ENCODE peak calls at places on chromosome 19, in nine cellular contexts. One of them, this sample, is unnamed.

GRCh38 chr19:33767898-33768413 is 28.7 kb upstream of the KCTD15 start:
- DNase-seq in Calu3: peak; percentile 52
- DNase-seq in fibroblast of mammary gland: peak; percentile 10
- DNase-seq in cardiac fibroblast: peak; percentile 24
- DNase-seq in H1: peak; percentile 44
- DNase-seq in heart right ventricle: no peak
- DNase-seq in mesothelial cell of epicardium: peak; percentile 78
- DNase-seq in neural crest cell: peak; percentile 81
- DNase-seq in fibroblast of lung: peak; percentile 17
- DNase-seq in this sample: no peak

GRCh38 chr19:1730157-1730556 is 23.1 kb upstream of the ONECUT3 start:
- DNase-seq in fibroblast of mammary gland: no peak
- DNase-seq in Calu3: no peak
- DNase-seq in neural crest cell: no peak
- DNase-seq in fibroblast of lung: no peak
- DNase-seq in H1: no peak
- DNase-seq in mesothelial cell of epicardium: no peak
- DNase-seq in cardiac fibroblast: no peak
- DNase-seq in heart right ventricle: no peak
- DNase-seq in this sample: no peak

GRCh38 chr19:35000647-35001501 is 751 bp downstream of the GRAMD1A start:
- DNase-seq in mesothelial cell of epicardium: no peak
- DNase-seq in fibroblast of mammary gland: peak; percentile 40
- DNase-seq in heart right ventricle: peak; percentile 34
- DNase-seq in cardiac fibroblast: peak; percentile 52
- DNase-seq in H1: peak; percentile 34
- DNase-seq in neural crest cell: no peak
- DNase-seq in fibroblast of lung: peak; percentile 61
- DNase-seq in Calu3: peak; percentile 24
- DNase-seq in this sample: peak; percentile 27

GRCh38 chr19:42473686-42474085 is 30.9 kb upstream of the CXCL17 start:
- DNase-seq in fibroblast of lung: no peak
- DNase-seq in H1: no peak
- DNase-seq in fibroblast of mammary gland: no peak
- DNase-seq in heart right ventricle: no peak
- DNase-seq in Calu3: no peak
- DNase-seq in mesothelial cell of epicardium: no peak
- DNase-seq in neural crest cell: no peak
- DNase-seq in cardiac fibroblast: no peak
- DNase-seq in this sample: no peak

GRCh38 chr19:3658004-3658822 is 31.6 kb upstream of the CACTIN start:
- DNase-seq in neural crest cell: no peak
- DNase-seq in fibroblast of mammary gland: no peak
- DNase-seq in mesothelial cell of epicardium: no peak
- DNase-seq in H1: no peak
- DNase-seq in fibroblast of lung: no peak
- DNase-seq in cardiac fibroblast: no peak
- DNase-seq in Calu3: no peak
- DNase-seq in heart right ventricle: peak; percentile 54
- DNase-seq in this sample: no peak

GRCh38 chr19:18500376-18500775 is 21.5 kb downstream of the ELL start:
- DNase-seq in heart right ventricle: peak; percentile 48
- DNase-seq in mesothelial cell of epicardium: no peak
- DNase-seq in Calu3: no peak
- DNase-seq in fibroblast of lung: no peak
- DNase-seq in fibroblast of mammary gland: no peak
- DNase-seq in cardiac fibroblast: peak; percentile 35
- DNase-seq in H1: no peak
- DNase-seq in neural crest cell: no peak
- DNase-seq in this sample: no peak

GRCh38 chr19:3697094-3697493 is 3.2 kb downstream of the PIP5K1C start:
- DNase-seq in Calu3: no peak
- DNase-seq in fibroblast of mammary gland: no peak
- DNase-seq in mesothelial cell of epicardium: no peak
- DNase-seq in fibroblast of lung: no peak
- DNase-seq in H1: no peak
- DNase-seq in neural crest cell: no peak
- DNase-seq in cardiac fibroblast: no peak
- DNase-seq in heart right ventricle: no peak
- DNase-seq in this sample: no peak

GRCh38 chr19:19201697-19202630 is 1.2 kb downstream of the NR2C2AP start:
- DNase-seq in Calu3: no peak
- DNase-seq in fibroblast of mammary gland: no peak
- DNase-seq in heart right ventricle: no peak
- DNase-seq in neural crest cell: no peak
- DNase-seq in cardiac fibroblast: no peak
- DNase-seq in fibroblast of lung: no peak
- DNase-seq in H1: no peak
- DNase-seq in mesothelial cell of epicardium: no peak
- DNase-seq in this sample: no peak

GRCh38 chr19:7382694-7383093 is 34.0 kb downstream of the ARHGEF18 start:
- DNase-seq in cardiac fibroblast: no peak
- DNase-seq in heart right ventricle: no peak
- DNase-seq in Calu3: no peak
- DNase-seq in neural crest cell: no peak
- DNase-seq in H1: no peak
- DNase-seq in fibroblast of mammary gland: no peak
- DNase-seq in mesothelial cell of epicardium: no peak
- DNase-seq in fibroblast of lung: no peak
- DNase-seq in this sample: no peak
- TF ChIP-seq CTCF in cardiac fibroblast: no peak
- TF ChIP-seq CTCF in heart right ventricle: no peak
- TF ChIP-seq CTCF in Calu3: no peak
- TF ChIP-seq CTCF in neural crest cell: no peak
- TF ChIP-seq CTCF in H1: peak; percentile 16
- TF ChIP-seq CTCF in fibroblast of mammary gland: no peak
- TF ChIP-seq CTCF in mesothelial cell of epicardium: no peak
- TF ChIP-seq CTCF in fibroblast of lung: no peak
- TF ChIP-seq CTCF in this sample: no peak

GRCh38 chr19:36488118-36488815 is 1.1 kb downstream of the ZNF566 start:
- DNase-seq in H1: no peak
- DNase-seq in fibroblast of mammary gland: no peak
- DNase-seq in fibroblast of lung: peak; percentile 45
- DNase-seq in mesothelial cell of epicardium: no peak
- DNase-seq in heart right ventricle: no peak
- DNase-seq in cardiac fibroblast: no peak
- DNase-seq in neural crest cell: no peak
- DNase-seq in Calu3: no peak
- DNase-seq in this sample: no peak

GRCh38 chr19:36488816-36489138 is 584 bp downstream of the ZNF566 start:
- DNase-seq in Calu3: peak; percentile 34
- DNase-seq in fibroblast of lung: no peak
- DNase-seq in fibroblast of mammary gland: peak; percentile 6
- DNase-seq in mesothelial cell of epicardium: no peak
- DNase-seq in cardiac fibroblast: peak; percentile 3
- DNase-seq in neural crest cell: no peak
- DNase-seq in heart right ventricle: no peak
- DNase-seq in H1: no peak
- DNase-seq in this sample: no peak

GRCh38 chr19:36483653-36484052 is 5.7 kb downstream of the ZNF566 start:
- DNase-seq in heart right ventricle: no peak
- DNase-seq in H1: no peak
- DNase-seq in neural crest cell: no peak
- DNase-seq in fibroblast of lung: no peak
- DNase-seq in cardiac fibroblast: no peak
- DNase-seq in fibroblast of mammary gland: no peak
- DNase-seq in Calu3: no peak
- DNase-seq in mesothelial cell of epicardium: no peak
- DNase-seq in this sample: no peak

GRCh38 chr19:36489920-36490415 is 607 bp upstream of the ZNF566 start:
- DNase-seq in neural crest cell: peak; percentile 70
- DNase-seq in cardiac fibroblast: peak; percentile 97
- DNase-seq in H1: peak; percentile 93
- DNase-seq in fibroblast of lung: peak; percentile 96
- DNase-seq in mesothelial cell of epicardium: no peak
- DNase-seq in fibroblast of mammary gland: peak; percentile 90
- DNase-seq in heart right ventricle: peak; percentile 78
- DNase-seq in Calu3: peak; percentile 76
- DNase-seq in this sample: peak; percentile 63

DNA sequence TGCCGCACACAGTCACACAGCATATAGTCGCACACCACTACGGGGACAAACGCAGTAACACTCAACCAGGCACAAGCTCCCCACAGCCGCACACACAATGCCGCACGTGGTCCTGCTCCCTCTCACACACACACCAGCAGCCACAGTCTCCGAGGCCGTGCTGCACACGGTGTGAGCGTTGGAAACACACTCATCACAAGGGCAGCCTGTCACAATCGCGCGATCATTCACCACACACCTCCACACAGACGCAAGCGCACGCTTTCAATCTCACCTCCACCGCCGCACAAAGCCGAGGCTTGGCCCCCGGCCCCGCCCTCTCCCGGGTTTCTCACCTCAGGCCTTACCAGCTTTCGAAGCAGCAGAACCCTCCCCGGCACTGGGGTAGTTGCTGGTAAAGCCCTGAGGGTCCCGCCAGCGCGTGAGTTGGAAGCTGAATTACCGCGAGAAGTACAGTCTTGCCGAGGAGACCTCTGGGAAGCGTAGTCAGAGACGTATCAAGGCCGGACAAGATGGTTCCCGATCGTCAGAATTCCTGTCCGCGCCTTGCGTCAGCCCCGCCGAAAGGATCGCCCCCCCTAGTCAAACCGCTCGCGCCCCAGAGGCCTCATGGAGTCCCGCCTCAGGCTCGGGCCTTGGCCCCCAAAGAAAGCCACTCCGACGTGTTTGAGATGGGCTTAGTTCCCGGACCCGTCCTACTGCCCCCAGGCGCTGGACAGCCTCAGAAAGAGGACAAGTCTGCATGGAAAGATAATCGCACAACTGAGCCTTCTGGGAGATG is at the start of gene ZNF566:
- DNase-seq in heart right ventricle: peak; percentile 86
- DNase-seq in fibroblast of mammary gland: peak; percentile 96
- DNase-seq in cardiac fibroblast: peak; percentile 98
- DNase-seq in Calu3: peak; percentile 95
- DNase-seq in H1: peak; percentile 98
- DNase-seq in fibroblast of lung: peak; percentile 97
- DNase-seq in neural crest cell: peak; percentile 82
- DNase-seq in mesothelial cell of epicardium: peak; percentile 84
- DNase-seq in this sample: peak; percentile 84
- TF ChIP-seq CTCF in heart right ventricle: no peak
- TF ChIP-seq CTCF in fibroblast of mammary gland: no peak
- TF ChIP-seq CTCF in cardiac fibroblast: no peak
- TF ChIP-seq CTCF in Calu3: no peak
- TF ChIP-seq CTCF in H1: no peak
- TF ChIP-seq CTCF in fibroblast of lung: no peak
- TF ChIP-seq CTCF in neural crest cell: no peak
- TF ChIP-seq CTCF in mesothelial cell of epicardium: no peak
- TF ChIP-seq CTCF in this sample: no peak

GRCh38 chr19:30153326-30154210 is 211.5 kb downstream of the URI1 start:
- DNase-seq in cardiac fibroblast: no peak
- DNase-seq in heart right ventricle: no peak
- DNase-seq in Calu3: no peak
- DNase-seq in fibroblast of lung: no peak
- DNase-seq in mesothelial cell of epicardium: no peak
- DNase-seq in neural crest cell: no peak
- DNase-seq in H1: no peak
- DNase-seq in fibroblast of mammary gland: no peak
- DNase-seq in this sample: no peak
- TF ChIP-seq CTCF in cardiac fibroblast: no peak
- TF ChIP-seq CTCF in heart right ventricle: no peak
- TF ChIP-seq CTCF in Calu3: no peak
- TF ChIP-seq CTCF in fibroblast of lung: no peak
- TF ChIP-seq CTCF in mesothelial cell of epicardium: no peak
- TF ChIP-seq CTCF in neural crest cell: no peak
- TF ChIP-seq CTCF in H1: no peak
- TF ChIP-seq CTCF in fibroblast of mammary gland: no peak
- TF ChIP-seq CTCF in this sample: no peak

GRCh38 chr19:39197808-39198207 is 1.0 kb downstream of the NCCRP1 start:
- DNase-seq in mesothelial cell of epicardium: no peak
- DNase-seq in heart right ventricle: no peak
- DNase-seq in Calu3: no peak
- DNase-seq in H1: no peak
- DNase-seq in neural crest cell: no peak
- DNase-seq in fibroblast of lung: no peak
- DNase-seq in fibroblast of mammary gland: no peak
- DNase-seq in cardiac fibroblast: no peak
- DNase-seq in this sample: no peak
- TF ChIP-seq CTCF in mesothelial cell of epicardium: no peak
- TF ChIP-seq CTCF in heart right ventricle: no peak
- TF ChIP-seq CTCF in Calu3: no peak
- TF ChIP-seq CTCF in H1: peak; percentile 55
- TF ChIP-seq CTCF in neural crest cell: no peak
- TF ChIP-seq CTCF in fibroblast of lung: no peak
- TF ChIP-seq CTCF in fibroblast of mammary gland: peak; percentile 2
- TF ChIP-seq CTCF in cardiac fibroblast: no peak
- TF ChIP-seq CTCF in this sample: no peak

GRCh38 chr19:29737461-29738000 is 22.5 kb upstream of the C19orf12 start:
- DNase-seq in H1: no peak
- DNase-seq in fibroblast of lung: no peak
- DNase-seq in cardiac fibroblast: no peak
- DNase-seq in heart right ventricle: no peak
- DNase-seq in neural crest cell: no peak
- DNase-seq in fibroblast of mammary gland: no peak
- DNase-seq in mesothelial cell of epicardium: no peak
- DNase-seq in Calu3: no peak
- DNase-seq in this sample: no peak

GRCh38 chr19:29731331-29731850 is 16.3 kb upstream of the C19orf12 start:
- DNase-seq in H1: no peak
- DNase-seq in cardiac fibroblast: no peak
- DNase-seq in fibroblast of mammary gland: no peak
- DNase-seq in fibroblast of lung: no peak
- DNase-seq in Calu3: no peak
- DNase-seq in mesothelial cell of epicardium: no peak
- DNase-seq in neural crest cell: no peak
- DNase-seq in heart right ventricle: no peak
- DNase-seq in this sample: no peak

GRCh38 chr19:29741226-29741625 is 26.2 kb upstream of the C19orf12 start:
- DNase-seq in mesothelial cell of epicardium: no peak
- DNase-seq in heart right ventricle: no peak
- DNase-seq in neural crest cell: no peak
- DNase-seq in Calu3: no peak
- DNase-seq in cardiac fibroblast: no peak
- DNase-seq in fibroblast of lung: no peak
- DNase-seq in H1: no peak
- DNase-seq in fibroblast of mammary gland: no peak
- DNase-seq in this sample: no peak

GRCh38 chr19:29741776-29742175 is 26.7 kb upstream of the C19orf12 start:
- DNase-seq in heart right ventricle: no peak
- DNase-seq in cardiac fibroblast: no peak
- DNase-seq in neural crest cell: no peak
- DNase-seq in Calu3: no peak
- DNase-seq in mesothelial cell of epicardium: no peak
- DNase-seq in H1: no peak
- DNase-seq in fibroblast of mammary gland: no peak
- DNase-seq in fibroblast of lung: no peak
- DNase-seq in this sample: no peak

GRCh38 chr19:29735821-29736220 is 20.8 kb upstream of the C19orf12 start:
- DNase-seq in H1: no peak
- DNase-seq in Calu3: no peak
- DNase-seq in mesothelial cell of epicardium: no peak
- DNase-seq in heart right ventricle: no peak
- DNase-seq in cardiac fibroblast: no peak
- DNase-seq in fibroblast of mammary gland: no peak
- DNase-seq in fibroblast of lung: no peak
- DNase-seq in neural crest cell: no peak
- DNase-seq in this sample: no peak
- TF ChIP-seq CTCF in H1: no peak
- TF ChIP-seq CTCF in Calu3: no peak
- TF ChIP-seq CTCF in mesothelial cell of epicardium: no peak
- TF ChIP-seq CTCF in heart right ventricle: no peak
- TF ChIP-seq CTCF in cardiac fibroblast: no peak
- TF ChIP-seq CTCF in fibroblast of mammary gland: no peak
- TF ChIP-seq CTCF in fibroblast of lung: no peak
- TF ChIP-seq CTCF in neural crest cell: no peak
- TF ChIP-seq CTCF in this sample: no peak